ENCODE peak calls at places on chromosomes 16 and 17, in seven cellular contexts. E is mesenchymal stem cell, Y is mesendoderm, J is neuronal stem cell, A is H9, Z is IMR-90, I is trophoblast cell. B is an unnamed sample.
A peak's percentile ranks its signal among the peaks of the same experiment; 100 is the strongest.

GRCh38 chr17:28086519-28086918 is 44.0 kb downstream of the NLK start:
- DNase-seq in E (no peak), Y (no peak), J (no peak), A (no peak), Z (peak; percentile 50), I (no peak), B (no peak)

GRCh38 chr17:43449470-43450202 is 34.1 kb upstream of the DHX8 start:
- DNase-seq in E (no peak), Y (no peak), J (no peak), A (no peak), Z (no peak), I (no peak), B (no peak)

GRCh38 chr17:48453447-48453846 is 23.4 kb upstream of the SKAP1 start:
- DNase-seq in E (no peak), Y (no peak), J (no peak), A (no peak), Z (no peak), I (no peak), B (no peak)

GRCh38 chr17:65594585-65594940 is 33.1 kb upstream of the AXIN2 start:
- DNase-seq in E (peak; percentile 32), Y (no peak), J (no peak), A (no peak), Z (peak; percentile 34), I (no peak), B (no peak)

GRCh38 chr16:47667956-47668355 is 206.8 kb downstream of the PHKB start:
- DNase-seq in E (no peak), Y (no peak), J (no peak), A (no peak), Z (peak; percentile 19), I (no peak), B (no peak)

GRCh38 chr16:80125677-80126076 is 415.1 kb upstream of the DYNLRB2 start:
- DNase-seq in E (no peak), Y (no peak), J (no peak), A (no peak), Z (no peak), I (no peak), B (no peak)

GRCh38 chr16:3045758-3046505 is 429 bp upstream of the MMP25 start:
- DNase-seq in E (no peak), Y (peak; percentile 26), J (no peak), A (peak; percentile 66), Z (no peak), I (no peak), B (no peak)

GRCh38 chr17:49106366-49107210 is 26.0 kb upstream of the B4GALNT2 start:
- DNase-seq in E (peak; percentile 93), Y (peak; percentile 90), J (no peak), A (no peak), Z (peak; percentile 83), I (peak; percentile 78), B (no peak)

GRCh38 chr16:72915331-72915730 is 132.6 kb downstream of the ZFHX3 start:
- DNase-seq in E (no peak), Y (no peak), J (no peak), A (no peak), Z (no peak), I (no peak), B (no peak)

GRCh38 chr17:81508639-81509047 is 4.0 kb downstream of the ACTG1 start:
- DNase-seq in E (no peak), Y (peak; percentile 74), J (no peak), A (peak; percentile 68), Z (peak; percentile 52), I (peak; percentile 46), B (no peak)

GRCh38 chr17:28524476-28525415 is 18.6 kb downstream of the FOXN1 start:
- DNase-seq in E (peak; percentile 67), Y (no peak), J (no peak), A (no peak), Z (peak; percentile 78), I (no peak), B (no peak)

GRCh38 chr17:76485569-76485968 is 15.7 kb downstream of the RHBDF2 start:
- DNase-seq in E (no peak), Y (no peak), J (no peak), A (no peak), Z (no peak), I (no peak), B (no peak)

GRCh38 chr16:84774810-84775209 is 45.0 kb upstream of the CRISPLD2 start:
- DNase-seq in E (peak; percentile 85), Y (no peak), J (no peak), A (no peak), Z (peak; percentile 98), I (peak; percentile 20), B (no peak)

GRCh38 chr16:9177861-9178260 is 86.4 kb downstream of the HAPSTR1 start:
- DNase-seq in E (no peak), Y (peak; percentile 49), J (no peak), A (no peak), Z (no peak), I (no peak), B (no peak)

GRCh38 chr17:50371526-50371925 is 1.5 kb downstream of the MRPL27 start:
- DNase-seq in E (no peak), Y (no peak), J (no peak), A (no peak), Z (no peak), I (no peak), B (no peak)

GRCh38 chr16:28915181-28915580 is 9.9 kb downstream of the RABEP2 start:
- DNase-seq in E (peak; percentile 37), Y (no peak), J (no peak), A (no peak), Z (peak; percentile 76), I (peak; percentile 91), B (no peak)

GRCh38 chr17:73555199-73555810 is 88.9 kb downstream of the SDK2 start:
- DNase-seq in E (no peak), Y (no peak), J (no peak), A (no peak), Z (no peak), I (no peak), B (no peak)

GRCh38 chr16:88478115-88478514 is 25.0 kb downstream of the ZFPM1 start:
- DNase-seq in E (no peak), Y (no peak), J (no peak), A (no peak), Z (no peak), I (no peak), B (no peak)

GRCh38 chr17:32971171-32971570 is 20.5 kb upstream of the SPACA3 start:
- DNase-seq in E (peak; percentile 27), Y (no peak), J (no peak), A (no peak), Z (no peak), I (no peak), B (no peak)

GRCh38 chr17:9386401-9386800 is 189.2 kb downstream of the STX8 start:
- DNase-seq in E (no peak), Y (no peak), J (no peak), A (no peak), Z (no peak), I (no peak), B (no peak)

GRCh38 chr17:15981646-15982580 is 17.6 kb downstream of the ZSWIM7 start:
- DNase-seq in E (peak; percentile 80), Y (peak; percentile 19), J (no peak), A (no peak), Z (peak; percentile 84), I (peak; percentile 37), B (no peak)

GRCh38 chr17:20916383-20916782 is 126.4 kb downstream of the USP22 start:
- DNase-seq in E (no peak), Y (no peak), J (no peak), A (no peak), Z (no peak), I (no peak), B (no peak)

GRCh38 chr16:48126801-48127644 is 28.8 kb downstream of the ABCC12 start:
- DNase-seq in E (peak; percentile 97), Y (peak; percentile 41), J (no peak), A (no peak), Z (peak; percentile 98), I (no peak), B (no peak)

GRCh38 chr16:85974428-85975375 is 75.7 kb downstream of the IRF8 start:
- DNase-seq in E (no peak), Y (no peak), J (no peak), A (no peak), Z (no peak), I (no peak), B (no peak)
- H2AK5ac ChIP-seq in E (no peak overlapping the region), Y (no peak overlapping the region), J (no peak overlapping the region), A (no peak overlapping the region), Z (no peak overlapping the region), I (no peak overlapping the region), B (no peak overlapping the region)

DNA sequence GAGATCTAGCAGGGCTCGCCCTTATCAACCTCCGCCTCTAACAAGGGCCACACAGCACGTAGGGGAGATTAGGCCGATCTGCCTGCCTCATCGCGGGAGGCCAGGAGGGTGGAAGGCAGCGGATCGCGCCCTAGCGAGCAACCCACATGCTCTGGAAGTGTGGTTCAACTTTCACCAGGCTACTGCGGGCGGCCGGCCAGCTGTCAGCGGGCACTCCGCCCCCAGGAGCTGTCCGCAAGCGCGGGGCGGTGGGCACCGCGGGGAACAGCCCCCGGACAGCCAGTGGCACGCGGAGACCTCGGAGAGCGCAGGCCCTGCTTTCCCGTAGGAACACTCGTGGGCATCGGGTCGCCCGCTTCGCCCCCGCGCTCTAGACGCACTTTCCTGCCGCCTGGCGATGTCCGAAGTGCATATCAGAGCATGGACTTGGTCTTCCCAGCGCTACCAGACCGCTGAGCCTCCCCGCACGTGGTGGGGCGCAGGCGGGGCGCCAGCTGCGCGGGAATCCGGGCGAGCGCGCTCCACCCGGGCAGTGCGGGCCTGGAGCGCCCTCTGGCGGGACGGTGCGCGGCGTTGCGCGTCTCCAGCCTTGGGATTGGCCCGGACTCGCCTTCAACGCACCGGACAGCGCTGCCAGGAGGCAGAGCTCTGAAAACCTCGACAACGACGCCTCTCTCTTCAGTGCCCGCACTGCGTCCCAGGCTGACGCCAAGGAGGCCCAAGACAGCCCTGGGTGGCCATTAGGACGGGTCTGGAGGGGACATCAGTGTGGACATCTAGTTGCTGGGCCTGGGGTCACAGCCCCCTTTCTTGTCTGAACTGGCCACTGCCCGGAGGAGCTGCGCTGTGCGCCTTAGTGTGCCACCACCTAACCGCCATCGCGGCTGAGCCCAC is 3.6 kb upstream of the ZNHIT3 start:
- DNase-seq in E (peak; percentile 77), Y (peak; percentile 89), J (peak; percentile 85), A (peak; percentile 96), Z (peak; percentile 71), I (peak; percentile 82), B (peak; percentile 97)
- H3K9ac ChIP-seq in E (peak overlapping the region; percentile 34), Y (peak overlapping the region; percentile 47), J (no peak overlapping the region), A (no peak overlapping the region), Z (no peak overlapping the region), I (no peak overlapping the region), B (no peak overlapping the region)

DNA sequence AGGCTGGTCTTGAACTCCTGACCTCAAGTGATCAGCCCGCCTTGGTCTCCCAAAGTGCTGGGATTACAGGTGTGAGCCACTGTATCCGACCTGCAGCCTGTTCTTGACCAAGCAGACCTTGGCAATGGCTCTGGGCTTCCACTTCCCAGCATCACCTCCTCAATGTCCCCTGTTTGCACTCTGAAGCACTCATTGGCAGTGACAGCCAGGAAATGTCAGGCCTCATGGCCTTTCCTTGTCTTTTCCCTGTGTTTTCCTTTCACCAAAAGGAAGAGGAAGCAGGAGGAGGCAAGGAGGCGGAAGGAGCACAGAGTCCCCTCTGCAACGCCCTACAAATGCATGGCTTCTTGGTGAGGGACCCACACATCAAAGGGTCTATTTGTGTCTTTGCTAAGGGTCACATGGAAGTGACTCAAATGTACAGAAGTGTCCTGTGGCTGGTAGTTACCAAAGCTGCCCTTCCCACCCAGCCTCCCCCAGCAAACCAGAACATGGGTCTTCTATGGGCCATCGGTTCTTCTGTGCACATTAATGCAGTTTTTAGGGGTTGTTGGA is 61.0 kb downstream of the WIPI1 start:
- DNase-seq in E (no peak), Y (no peak), J (no peak), A (peak; percentile 8), Z (no peak), I (no peak), B (no peak)
- H2AK5ac ChIP-seq in E (no peak overlapping the region), Y (no peak overlapping the region), J (no peak overlapping the region), A (no peak overlapping the region), Z (no peak overlapping the region), I (no peak overlapping the region), B (no peak overlapping the region)

GRCh38 chr17:82937411-82938371 is 97.9 kb upstream of the ZNF750 start:
- DNase-seq in E (no peak), Y (no peak), J (no peak), A (no peak), Z (no peak), I (no peak), B (no peak)
- H3K9ac ChIP-seq in E (no peak overlapping the region), Y (no peak overlapping the region), J (peak overlapping the region; percentile 30), A (no peak overlapping the region), Z (no peak overlapping the region), I (no peak overlapping the region), B (no peak overlapping the region)

B was measured in H1.